ENCODE peak calls at places on chromosomes 1 and 21, in four cellular contexts. One of them, this sample, is unnamed.

GRCh38 chr1:58786184-58786926 is 2.5 kb upstream of the JUN start:
- DNase-seq in GM12878: no peak
- DNase-seq in HepG2: no peak
- DNase-seq in K562: no peak
- DNase-seq in this sample: no peak

GRCh38 chr1:64865105-64865757 is 101.1 kb downstream of the JAK1 start:
- DNase-seq in GM12878: no peak
- DNase-seq in HepG2: no peak
- DNase-seq in K562: peak
- DNase-seq in this sample: no peak

GRCh38 chr1:236895665-236896387 is 100.7 kb downstream of the MTR start:
- DNase-seq in GM12878: no peak
- DNase-seq in HepG2: no peak
- DNase-seq in K562: no peak
- DNase-seq in this sample: peak

GRCh38 chr1:92937731-92938130 is 23.5 kb downstream of the DIPK1A start:
- DNase-seq in GM12878: no peak
- DNase-seq in HepG2: no peak
- DNase-seq in K562: no peak
- DNase-seq in this sample: no peak

GRCh38 chr1:213051127-213051880 is at the start of gene RPS6KC1:
- DNase-seq in GM12878: no peak
- DNase-seq in HepG2: peak
- DNase-seq in K562: peak
- DNase-seq in this sample: peak

GRCh38 chr1:82807563-82807962 is 1006.8 kb downstream of the ADGRL2 start:
- DNase-seq in GM12878: no peak
- DNase-seq in HepG2: no peak
- DNase-seq in K562: no peak
- DNase-seq in this sample: no peak

GRCh38 chr1:22105611-22106207 is 37.2 kb downstream of the WNT4 start:
- DNase-seq in GM12878: no peak
- DNase-seq in HepG2: peak
- DNase-seq in K562: peak
- DNase-seq in this sample: peak

GRCh38 chr1:5933676-5934057 is 58.6 kb downstream of the NPHP4 start:
- DNase-seq in GM12878: no peak
- DNase-seq in HepG2: peak
- DNase-seq in K562: no peak
- DNase-seq in this sample: no peak

GRCh38 chr21:14382486-14382834 is 486 bp downstream of the HSPA13 start:
- DNase-seq in GM12878: no peak
- DNase-seq in HepG2: no peak
- DNase-seq in K562: no peak
- DNase-seq in this sample: no peak

GRCh38 chr1:61926597-61926996 is 184.3 kb downstream of the PATJ start:
- DNase-seq in GM12878: no peak
- DNase-seq in HepG2: no peak
- DNase-seq in K562: no peak
- DNase-seq in this sample: no peak

GRCh38 chr1:154714638-154715037 is 106.7 kb upstream of the ADAR start:
- DNase-seq in GM12878: no peak
- DNase-seq in HepG2: peak
- DNase-seq in K562: peak
- DNase-seq in this sample: no peak

GRCh38 chr1:92439291-92439690 is 47.4 kb downstream of the GFI1 start:
- DNase-seq in GM12878: peak
- DNase-seq in HepG2: no peak
- DNase-seq in K562: no peak
- DNase-seq in this sample: no peak

GRCh38 chr1:32870615-32871363 is at the start of gene FNDC5:
- DNase-seq in GM12878: no peak
- DNase-seq in HepG2: no peak
- DNase-seq in K562: peak
- DNase-seq in this sample: peak

GRCh38 chr1:241751524-241751923 is 96.5 kb upstream of the EXO1 start:
- DNase-seq in GM12878: no peak
- DNase-seq in HepG2: no peak
- DNase-seq in K562: no peak
- DNase-seq in this sample: no peak

GRCh38 chr21:15401331-15401730 is 328.5 kb upstream of the USP25 start:
- DNase-seq in GM12878: no peak
- DNase-seq in HepG2: peak
- DNase-seq in K562: no peak
- DNase-seq in this sample: no peak

GRCh38 chr1:12166834-12167492 is at the start of gene TNFRSF1B:
- DNase-seq in GM12878: no peak
- DNase-seq in HepG2: no peak
- DNase-seq in K562: peak
- DNase-seq in this sample: peak

GRCh38 chr1:178271471-178271870 is 177.6 kb downstream of the RASAL2 start:
- DNase-seq in GM12878: no peak
- DNase-seq in HepG2: no peak
- DNase-seq in K562: no peak
- DNase-seq in this sample: no peak

GRCh38 chr1:221776495-221777413 is 34.9 kb upstream of the DUSP10 start:
- DNase-seq in GM12878: peak
- DNase-seq in HepG2: no peak
- DNase-seq in K562: peak
- DNase-seq in this sample: no peak

GRCh38 chr1:93155335-93155734 is 24.9 kb downstream of the TMED5 start:
- DNase-seq in GM12878: no peak
- DNase-seq in HepG2: no peak
- DNase-seq in K562: peak
- DNase-seq in this sample: no peak

GRCh38 chr1:43951021-43951985 is 4.6 kb downstream of the IPO13 start:
- DNase-seq in GM12878: no peak
- DNase-seq in HepG2: no peak
- DNase-seq in K562: no peak
- DNase-seq in this sample: no peak

GRCh38 chr1:2786329-2787162 is 14.9 kb downstream of the TTC34 start:
- DNase-seq in GM12878: no peak
- DNase-seq in HepG2: no peak
- DNase-seq in K562: peak
- DNase-seq in this sample: peak

GRCh38 chr1:31510304-31510703 is 66.0 kb upstream of the TINAGL1 start:
- DNase-seq in GM12878: no peak
- DNase-seq in HepG2: no peak
- DNase-seq in K562: no peak
- DNase-seq in this sample: no peak

GRCh38 chr1:154878371-154879355 is 8.6 kb upstream of the KCNN3 start:
- DNase-seq in GM12878: no peak
- DNase-seq in HepG2: peak
- DNase-seq in K562: peak
- DNase-seq in this sample: peak

GRCh38 chr1:2233997-2234761 is 6.1 kb downstream of the SKI start:
- DNase-seq in GM12878: no peak
- DNase-seq in HepG2: peak
- DNase-seq in K562: no peak
- DNase-seq in this sample: no peak

DNA sequence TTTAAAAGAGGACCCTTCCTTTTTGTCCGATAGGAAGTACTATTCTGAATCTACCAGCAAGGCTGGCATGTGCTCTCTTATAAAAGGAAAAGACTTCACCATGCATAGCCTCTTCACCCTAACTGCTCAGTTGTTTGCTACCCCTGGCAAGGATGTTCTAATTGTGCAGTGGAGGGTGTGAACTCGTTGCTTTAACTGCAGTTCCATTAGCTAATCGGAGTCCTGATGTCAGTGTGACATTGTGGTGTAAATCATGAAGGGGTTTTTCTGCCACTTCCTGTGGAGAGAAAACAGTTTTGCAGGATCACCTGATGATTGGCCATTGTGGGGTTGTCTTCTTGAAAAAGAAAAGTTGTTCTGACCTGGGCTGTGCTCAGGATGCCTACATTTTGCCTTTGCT is 102.0 kb downstream of the NR5A2 start:
- DNase-seq in GM12878: no peak
- DNase-seq in HepG2: no peak
- DNase-seq in K562: no peak
- DNase-seq in this sample: no peak
- TF ChIP-seq JUND in GM12878: no peak
- TF ChIP-seq JUND in HepG2: no peak
- TF ChIP-seq JUND in K562: no peak
- TF ChIP-seq JUND in this sample: no peak

DNA sequence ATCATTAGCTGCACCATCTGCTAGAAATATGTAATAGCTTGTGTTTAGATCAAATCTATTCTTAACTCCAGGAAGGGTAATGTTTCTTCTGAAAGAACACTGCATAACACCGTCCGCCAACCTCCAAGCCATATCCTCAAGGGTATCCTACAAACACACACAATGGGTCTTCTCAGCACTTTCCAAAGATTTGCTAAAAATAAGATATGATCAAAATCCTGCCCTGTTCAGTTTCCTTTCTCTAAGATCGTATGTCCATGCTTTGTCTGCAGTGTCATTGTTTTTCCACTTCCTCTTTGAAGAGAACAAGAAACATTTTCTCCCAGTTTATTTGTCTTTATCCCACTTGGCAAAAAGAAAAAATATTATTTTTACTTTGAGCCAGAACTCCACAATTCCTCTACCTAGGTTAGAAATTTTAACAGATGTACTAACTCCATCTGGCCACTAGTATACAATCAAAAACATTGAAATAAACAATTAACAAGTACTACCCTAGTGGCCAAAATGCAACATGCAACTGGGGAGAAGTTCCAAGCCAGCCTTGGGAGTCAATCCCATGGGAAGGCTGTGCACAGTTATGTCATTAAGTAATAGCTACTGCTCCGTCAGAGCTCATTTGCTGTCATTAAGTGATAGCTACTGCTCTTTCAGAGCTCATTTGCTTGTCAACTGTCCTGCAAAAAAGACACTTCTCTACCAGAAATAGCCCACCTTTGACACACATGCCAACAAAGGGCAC is 37.8 kb downstream of the FRRS1 start:
- DNase-seq in GM12878: no peak
- DNase-seq in HepG2: peak
- DNase-seq in K562: peak
- DNase-seq in this sample: peak
- TF ChIP-seq NFIC in GM12878: no peak
- TF ChIP-seq NFIC in HepG2: no peak
- TF ChIP-seq NFIC in K562: no peak
- TF ChIP-seq NFIC in this sample: no peak

GRCh38 chr1:67489643-67490042 is 59.4 kb upstream of the SERBP1 start:
- DNase-seq in GM12878: peak
- DNase-seq in HepG2: peak
- DNase-seq in K562: peak
- DNase-seq in this sample: peak
- TF ChIP-seq GABPA in GM12878: no peak
- TF ChIP-seq GABPA in HepG2: no peak
- TF ChIP-seq GABPA in K562: no peak
- TF ChIP-seq GABPA in this sample: no peak

GRCh38 chr1:147545133-147545532 is 3.8 kb downstream of the BCL9 start:
- DNase-seq in GM12878: peak
- DNase-seq in HepG2: no peak
- DNase-seq in K562: no peak
- DNase-seq in this sample: no peak
- TF ChIP-seq JUND in GM12878: no peak
- TF ChIP-seq JUND in HepG2: no peak
- TF ChIP-seq JUND in K562: no peak
- TF ChIP-seq JUND in this sample: peak

DNA sequence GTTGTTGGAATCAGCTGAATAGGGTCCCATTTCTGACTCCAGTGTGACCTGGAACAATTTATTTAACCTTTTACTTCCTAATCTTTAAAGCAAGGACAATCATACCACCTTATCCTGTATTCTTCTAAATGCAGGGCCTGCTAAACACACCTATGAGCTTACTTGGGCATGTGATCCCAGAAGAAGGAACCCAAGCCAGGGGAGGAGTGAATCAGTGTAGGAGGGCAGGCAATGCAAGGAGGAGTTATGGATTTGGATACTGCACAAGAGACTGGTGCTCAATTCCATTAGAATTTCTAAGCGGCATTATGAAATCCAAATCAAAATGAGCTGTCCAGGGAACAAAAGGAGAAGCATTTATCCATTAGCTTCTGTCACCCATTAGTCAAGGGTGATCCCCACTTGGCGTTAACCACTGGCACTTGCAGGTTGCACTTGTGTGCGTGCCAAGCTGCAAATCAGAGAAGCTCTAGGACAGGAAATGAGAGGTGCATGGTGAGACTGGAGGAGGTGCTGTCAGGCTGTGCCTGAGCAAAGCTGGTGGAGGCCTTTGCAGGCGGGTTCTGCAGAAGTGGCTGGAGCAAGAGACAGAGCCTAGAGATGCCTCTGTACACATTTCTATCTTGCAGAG is 297.2 kb upstream of the PLXNA2 start:
- DNase-seq in GM12878: peak
- DNase-seq in HepG2: no peak
- DNase-seq in K562: no peak
- DNase-seq in this sample: no peak
- TF ChIP-seq NFIC in GM12878: no peak
- TF ChIP-seq NFIC in HepG2: no peak
- TF ChIP-seq NFIC in K562: no peak
- TF ChIP-seq NFIC in this sample: no peak

GRCh38 chr1:85596947-85597346 is 16.4 kb downstream of the CCN1 start:
- DNase-seq in GM12878: no peak
- DNase-seq in HepG2: no peak
- DNase-seq in K562: no peak
- DNase-seq in this sample: no peak
- TF ChIP-seq GABPA in GM12878: no peak
- TF ChIP-seq GABPA in HepG2: no peak
- TF ChIP-seq GABPA in K562: no peak
- TF ChIP-seq GABPA in this sample: no peak

GRCh38 chr1:183590225-183591191 is at the start of gene NCF2:
- DNase-seq in GM12878: peak
- DNase-seq in HepG2: no peak
- DNase-seq in K562: no peak
- DNase-seq in this sample: no peak
- TF ChIP-seq JUND in GM12878: peak
- TF ChIP-seq JUND in HepG2: no peak
- TF ChIP-seq JUND in K562: peak
- TF ChIP-seq JUND in this sample: no peak

DNA sequence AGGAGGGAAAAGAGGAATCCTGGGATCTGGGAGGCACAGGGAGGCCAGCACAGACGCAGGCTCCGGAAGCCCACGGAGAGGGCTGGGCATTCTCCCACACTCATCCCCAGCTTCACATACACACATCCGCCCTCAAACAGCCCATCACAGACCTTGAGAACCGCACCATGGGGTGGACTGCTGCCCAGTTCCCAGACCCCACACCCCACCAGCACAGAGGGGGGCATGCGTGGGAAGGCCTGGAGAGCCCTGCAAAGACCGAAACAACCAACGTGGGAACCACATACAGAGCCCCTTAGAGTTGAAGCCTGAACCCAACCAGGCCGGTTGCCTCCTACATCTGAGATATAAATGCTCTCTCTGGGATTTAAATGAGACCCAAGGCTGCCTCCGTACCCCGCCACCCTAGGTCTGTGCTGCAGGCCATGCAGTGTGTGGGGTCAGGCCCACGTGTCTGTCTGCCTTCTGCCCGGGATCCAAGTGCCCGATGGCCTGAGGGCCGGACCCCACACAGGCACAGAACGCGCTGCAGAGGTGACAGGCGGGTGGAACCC is 126.2 kb upstream of the COL6A1 start:
- DNase-seq in GM12878: no peak
- DNase-seq in HepG2: no peak
- DNase-seq in K562: no peak
- DNase-seq in this sample: no peak
- TF ChIP-seq NFIC in GM12878: no peak
- TF ChIP-seq NFIC in HepG2: no peak
- TF ChIP-seq NFIC in K562: no peak
- TF ChIP-seq NFIC in this sample: no peak